ENCODE peak calls at places on chromosomes 1 and 21, in five cellular contexts. One of them, this sample, is unnamed. For H3K36me3, the result is how much of the 10 kb centered on the place peaks cover.

GRCh38 chr1:63924600-63924999 is 150.8 kb downstream of the ROR1 start:
- DNase-seq in brain microvascular endothelial cell: no peak
- DNase-seq in mucosa of descending colon: no peak
- DNase-seq in left ventricle myocardium inferior: no peak
- DNase-seq in psoas muscle: no peak
- DNase-seq in this sample: no peak

GRCh38 chr1:39370602-39371001 is 120.8 kb upstream of the BMP8A start:
- DNase-seq in psoas muscle: no peak
- DNase-seq in mucosa of descending colon: no peak
- DNase-seq in left ventricle myocardium inferior: no peak
- DNase-seq in brain microvascular endothelial cell: no peak
- DNase-seq in this sample: no peak

GRCh38 chr1:87922885-87923284 is 594.2 kb downstream of the LMO4 start:
- DNase-seq in psoas muscle: no peak
- DNase-seq in mucosa of descending colon: no peak
- DNase-seq in brain microvascular endothelial cell: no peak
- DNase-seq in left ventricle myocardium inferior: no peak
- DNase-seq in this sample: no peak

GRCh38 chr21:34845521-34846213 is 176.9 kb downstream of the CLIC6 start:
- DNase-seq in left ventricle myocardium inferior: no peak
- DNase-seq in brain microvascular endothelial cell: peak
- DNase-seq in mucosa of descending colon: peak
- DNase-seq in psoas muscle: no peak
- DNase-seq in this sample: no peak

GRCh38 chr1:110975265-110975664 is 11.5 kb upstream of the LRIF1 start:
- DNase-seq in psoas muscle: no peak
- DNase-seq in left ventricle myocardium inferior: no peak
- DNase-seq in mucosa of descending colon: no peak
- DNase-seq in brain microvascular endothelial cell: no peak
- DNase-seq in this sample: no peak

GRCh38 chr1:147669475-147670318 is 627 bp downstream of the ACP6 start:
- DNase-seq in psoas muscle: peak
- DNase-seq in left ventricle myocardium inferior: peak
- DNase-seq in brain microvascular endothelial cell: peak
- DNase-seq in mucosa of descending colon: peak
- DNase-seq in this sample: no peak

GRCh38 chr1:31095298-31095981 is 29.9 kb upstream of the PUM1 start:
- DNase-seq in mucosa of descending colon: no peak
- DNase-seq in left ventricle myocardium inferior: no peak
- DNase-seq in psoas muscle: no peak
- DNase-seq in brain microvascular endothelial cell: peak
- DNase-seq in this sample: peak

GRCh38 chr1:42682739-42683529 is 716 bp downstream of the YBX1 start:
- DNase-seq in brain microvascular endothelial cell: no peak
- DNase-seq in mucosa of descending colon: peak
- DNase-seq in left ventricle myocardium inferior: peak
- DNase-seq in psoas muscle: peak
- DNase-seq in this sample: no peak

GRCh38 chr21:46414965-46415275 is 43.8 kb upstream of the DIP2A start:
- DNase-seq in brain microvascular endothelial cell: no peak
- DNase-seq in psoas muscle: peak
- DNase-seq in left ventricle myocardium inferior: no peak
- DNase-seq in mucosa of descending colon: no peak
- DNase-seq in this sample: no peak

GRCh38 chr1:158809862-158810261 is 21.3 kb upstream of the MNDA start:
- DNase-seq in mucosa of descending colon: no peak
- DNase-seq in left ventricle myocardium inferior: no peak
- DNase-seq in psoas muscle: no peak
- DNase-seq in brain microvascular endothelial cell: no peak
- DNase-seq in this sample: no peak

GRCh38 chr21:41361786-41362604 is at the start of gene MX2:
- DNase-seq in psoas muscle: peak
- DNase-seq in left ventricle myocardium inferior: peak
- DNase-seq in mucosa of descending colon: peak
- DNase-seq in brain microvascular endothelial cell: peak
- DNase-seq in this sample: peak

GRCh38 chr21:44296916-44297315 is 2.9 kb upstream of the PFKL start:
- DNase-seq in psoas muscle: no peak
- DNase-seq in left ventricle myocardium inferior: no peak
- DNase-seq in brain microvascular endothelial cell: no peak
- DNase-seq in mucosa of descending colon: no peak
- DNase-seq in this sample: no peak

GRCh38 chr1:36847761-36848160 is 186.6 kb downstream of the GRIK3 start:
- DNase-seq in brain microvascular endothelial cell: no peak
- DNase-seq in left ventricle myocardium inferior: no peak
- DNase-seq in mucosa of descending colon: no peak
- DNase-seq in psoas muscle: no peak
- DNase-seq in this sample: no peak

GRCh38 chr1:239814306-239814881 is 277.3 kb upstream of the FMN2 start:
- DNase-seq in brain microvascular endothelial cell: peak
- DNase-seq in left ventricle myocardium inferior: no peak
- DNase-seq in mucosa of descending colon: no peak
- DNase-seq in psoas muscle: no peak
- DNase-seq in this sample: peak

GRCh38 chr1:119188926-119189325 is 48.5 kb upstream of the WARS2 start:
- DNase-seq in mucosa of descending colon: no peak
- DNase-seq in brain microvascular endothelial cell: no peak
- DNase-seq in psoas muscle: no peak
- DNase-seq in left ventricle myocardium inferior: no peak
- DNase-seq in this sample: no peak

GRCh38 chr1:24074817-24075725 is 36.9 kb downstream of the MYOM3 start:
- DNase-seq in brain microvascular endothelial cell: no peak
- DNase-seq in mucosa of descending colon: no peak
- DNase-seq in left ventricle myocardium inferior: no peak
- DNase-seq in psoas muscle: no peak
- DNase-seq in this sample: no peak

GRCh38 chr21:20811702-20812101 is 186.5 kb upstream of the NCAM2 start:
- DNase-seq in left ventricle myocardium inferior: no peak
- DNase-seq in psoas muscle: no peak
- DNase-seq in mucosa of descending colon: no peak
- DNase-seq in brain microvascular endothelial cell: no peak
- DNase-seq in this sample: no peak

GRCh38 chr1:18091660-18092446 is 15.7 kb upstream of the IGSF21 start:
- DNase-seq in left ventricle myocardium inferior: no peak
- DNase-seq in mucosa of descending colon: no peak
- DNase-seq in brain microvascular endothelial cell: peak
- DNase-seq in psoas muscle: peak
- DNase-seq in this sample: peak

GRCh38 chr1:58515794-58516401 is 30.6 kb downstream of the OMA1 start:
- DNase-seq in brain microvascular endothelial cell: peak
- DNase-seq in left ventricle myocardium inferior: no peak
- DNase-seq in psoas muscle: no peak
- DNase-seq in mucosa of descending colon: no peak
- DNase-seq in this sample: peak

GRCh38 chr1:160261526-160261877 is 847 bp downstream of the DCAF8 start:
- DNase-seq in psoas muscle: no peak
- DNase-seq in mucosa of descending colon: no peak
- DNase-seq in brain microvascular endothelial cell: peak
- DNase-seq in left ventricle myocardium inferior: no peak
- DNase-seq in this sample: peak

GRCh38 chr1:42163536-42164503 is 725 bp downstream of the GUCA2A start:
- DNase-seq in mucosa of descending colon: peak
- DNase-seq in left ventricle myocardium inferior: no peak
- DNase-seq in brain microvascular endothelial cell: no peak
- DNase-seq in psoas muscle: no peak
- DNase-seq in this sample: no peak

GRCh38 chr1:228459091-228459993 is 27.8 kb upstream of the RNF187 start:
- DNase-seq in psoas muscle: peak
- DNase-seq in left ventricle myocardium inferior: peak
- DNase-seq in brain microvascular endothelial cell: peak
- DNase-seq in mucosa of descending colon: peak
- DNase-seq in this sample: peak

GRCh38 chr1:206456577-206457375 is 13.5 kb upstream of the IKBKE start:
- DNase-seq in brain microvascular endothelial cell: no peak
- DNase-seq in mucosa of descending colon: no peak
- DNase-seq in psoas muscle: no peak
- DNase-seq in left ventricle myocardium inferior: no peak
- DNase-seq in this sample: no peak

GRCh38 chr1:20401405-20402010 is 84.5 kb downstream of the CAMK2N1 start:
- DNase-seq in brain microvascular endothelial cell: no peak
- DNase-seq in mucosa of descending colon: no peak
- DNase-seq in left ventricle myocardium inferior: no peak
- DNase-seq in psoas muscle: no peak
- DNase-seq in this sample: no peak

GRCh38 chr21:37642493-37642892 is 273.8 kb downstream of the KCNJ6 start:
- DNase-seq in mucosa of descending colon: no peak
- DNase-seq in brain microvascular endothelial cell: no peak
- DNase-seq in psoas muscle: no peak
- DNase-seq in left ventricle myocardium inferior: no peak
- DNase-seq in this sample: no peak

GRCh38 chr1:22760453-22760852 is 49.8 kb downstream of the EPHB2 start:
- DNase-seq in mucosa of descending colon: no peak
- DNase-seq in brain microvascular endothelial cell: no peak
- DNase-seq in psoas muscle: no peak
- DNase-seq in left ventricle myocardium inferior: no peak
- DNase-seq in this sample: no peak

GRCh38 chr1:93306920-93307319 is 38.8 kb upstream of the DR1 start:
- DNase-seq in brain microvascular endothelial cell: no peak
- DNase-seq in psoas muscle: no peak
- DNase-seq in left ventricle myocardium inferior: no peak
- DNase-seq in mucosa of descending colon: no peak
- DNase-seq in this sample: no peak

GRCh38 chr1:208233546-208233945 is 10.6 kb downstream of the PLXNA2 start:
- DNase-seq in psoas muscle: no peak
- DNase-seq in brain microvascular endothelial cell: no peak
- DNase-seq in left ventricle myocardium inferior: no peak
- DNase-seq in mucosa of descending colon: peak
- DNase-seq in this sample: no peak

DNA sequence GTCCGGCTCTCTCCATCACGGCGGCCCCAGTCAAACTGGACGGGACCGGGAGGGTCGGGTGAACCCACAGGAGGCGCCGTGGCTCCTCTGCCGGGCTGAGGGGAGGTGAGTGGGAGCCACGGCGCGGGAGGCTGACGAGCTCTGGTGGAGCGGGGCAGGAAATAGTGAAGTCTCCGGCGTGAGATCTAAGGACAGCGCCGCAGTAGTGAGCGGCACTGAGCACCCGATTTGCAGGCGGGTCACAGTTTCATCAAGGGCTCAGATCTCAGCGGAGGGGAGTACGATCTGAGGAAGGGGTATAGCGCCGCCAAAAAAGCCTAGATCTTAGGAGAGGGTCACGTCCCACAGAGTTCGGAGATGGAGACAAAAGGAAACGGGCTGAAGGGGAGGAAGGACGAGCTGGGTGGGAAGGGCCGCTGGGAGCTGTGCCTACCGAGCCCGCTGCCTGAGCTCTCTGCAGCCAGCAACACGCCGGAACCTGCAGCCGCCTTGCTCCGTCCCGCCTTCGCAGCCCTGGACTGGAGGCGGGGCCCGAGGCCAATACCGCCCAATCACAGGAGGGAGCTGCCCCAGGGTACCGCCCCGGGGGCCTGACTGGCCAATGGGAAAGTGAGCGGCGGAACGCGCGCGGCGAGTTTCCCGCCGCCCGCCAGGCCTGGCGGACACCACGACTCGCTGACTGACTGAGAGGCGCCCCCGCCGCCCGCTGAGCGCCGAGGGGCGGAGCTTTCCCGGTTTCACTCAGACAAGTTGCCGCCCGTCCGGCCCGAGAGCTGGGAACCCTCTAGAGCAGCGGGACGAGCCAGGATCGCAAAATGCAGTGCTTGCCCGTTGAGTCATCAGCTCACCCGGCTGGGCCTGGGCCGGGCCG is 1.9 kb downstream of the SFN start:
- DNase-seq in brain microvascular endothelial cell: peak
- DNase-seq in mucosa of descending colon: peak
- DNase-seq in psoas muscle: peak
- DNase-seq in left ventricle myocardium inferior: peak
- DNase-seq in this sample: peak
- TF ChIP-seq CTCF in brain microvascular endothelial cell: peak
- TF ChIP-seq CTCF in mucosa of descending colon: no peak
- TF ChIP-seq CTCF in psoas muscle: no peak
- TF ChIP-seq CTCF in left ventricle myocardium inferior: peak
- TF ChIP-seq CTCF in this sample: peak

GRCh38 chr1:172343246-172344099 is 77.0 kb upstream of the C1orf105 start:
- DNase-seq in brain microvascular endothelial cell: peak
- DNase-seq in psoas muscle: no peak
- DNase-seq in mucosa of descending colon: no peak
- DNase-seq in left ventricle myocardium inferior: no peak
- DNase-seq in this sample: peak
- H3K4me3 ChIP-seq in brain microvascular endothelial cell: peak
- H3K4me3 ChIP-seq in psoas muscle: peak
- H3K4me3 ChIP-seq in mucosa of descending colon: no peak
- H3K4me3 ChIP-seq in left ventricle myocardium inferior: no peak
- H3K4me3 ChIP-seq in this sample: peak

DNA sequence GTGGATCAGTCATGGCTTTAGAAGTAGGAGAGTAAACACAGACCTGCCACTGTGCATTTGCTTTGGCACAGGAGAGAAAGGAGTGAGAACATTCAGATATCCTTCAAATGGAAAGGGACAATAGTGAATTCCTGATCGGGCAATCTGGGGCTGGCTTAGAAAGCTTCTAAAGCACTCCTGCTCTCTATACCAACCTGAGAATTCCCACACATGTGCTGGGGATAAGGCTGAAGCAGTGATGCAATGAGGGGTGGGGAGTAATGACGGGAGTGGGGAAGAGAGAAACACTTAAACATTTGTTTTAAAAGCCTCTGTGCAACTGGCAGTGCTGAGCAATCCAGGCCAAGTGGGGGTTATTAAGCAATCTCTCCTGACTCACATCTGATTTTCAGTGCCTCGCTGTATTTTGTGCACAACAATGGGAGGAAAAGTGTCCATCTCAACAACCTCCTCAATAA is 108.8 kb downstream of the KIAA0319L start:
- DNase-seq in brain microvascular endothelial cell: peak
- DNase-seq in mucosa of descending colon: no peak
- DNase-seq in psoas muscle: no peak
- DNase-seq in left ventricle myocardium inferior: no peak
- DNase-seq in this sample: peak
- H3K36me3 ChIP-seq in brain microvascular endothelial cell: under half
- H3K36me3 ChIP-seq in mucosa of descending colon: under half
- H3K36me3 ChIP-seq in psoas muscle: half or more
- H3K36me3 ChIP-seq in left ventricle myocardium inferior: half or more
- H3K36me3 ChIP-seq in this sample: under half

GRCh38 chr1:19179597-19180271 is 30.3 kb downstream of the UBR4 start:
- DNase-seq in brain microvascular endothelial cell: peak
- DNase-seq in mucosa of descending colon: no peak
- DNase-seq in psoas muscle: no peak
- DNase-seq in left ventricle myocardium inferior: no peak
- DNase-seq in this sample: no peak
- TF ChIP-seq CTCF in brain microvascular endothelial cell: peak
- TF ChIP-seq CTCF in mucosa of descending colon: no peak
- TF ChIP-seq CTCF in psoas muscle: no peak
- TF ChIP-seq CTCF in left ventricle myocardium inferior: peak
- TF ChIP-seq CTCF in this sample: peak